ENCODE peak calls at places on chromosomes 5 and 9, in five cellular contexts. Z is ascending aorta, R is mesendoderm, D is breast epithelium, V is heart left ventricle. F is an unnamed sample.

GRCh38 chr9:98943682-98944129 is at the start of gene COL15A1:
- DNase-seq in Z (no peak), R (peak), D (no peak), V (no peak), F (no peak)

GRCh38 chr9:111294691-111295451 is 35.2 kb downstream of the OR2K2 start:
- DNase-seq in Z (no peak), R (no peak), D (no peak), V (no peak), F (no peak)

GRCh38 chr5:7805379-7805778 is 45.6 kb downstream of the CFAP90 start:
- DNase-seq in Z (no peak), R (peak), D (no peak), V (no peak), F (no peak)

GRCh38 chr9:125902224-125902623 is 155.1 kb downstream of the PBX3 start:
- DNase-seq in Z (no peak), R (no peak), D (no peak), V (no peak), F (no peak)

GRCh38 chr5:148740966-148741742 is 85.3 kb upstream of the ADRB2 start:
- DNase-seq in Z (no peak), R (peak), D (no peak), V (no peak), F (no peak)

GRCh38 chr5:135318924-135319323 is 80.1 kb downstream of the MACROH2A1 start:
- DNase-seq in Z (peak), R (no peak), D (no peak), V (no peak), F (no peak)

GRCh38 chr5:139636975-139637408 is 11.2 kb upstream of the CXXC5 start:
- DNase-seq in Z (no peak), R (no peak), D (no peak), V (no peak), F (no peak)

GRCh38 chr9:95060916-95061315 is 256.6 kb downstream of the FANCC start:
- DNase-seq in Z (no peak), R (no peak), D (no peak), V (no peak), F (no peak)

GRCh38 chr5:120545951-120546350 is 81.9 kb downstream of the PRR16 start:
- DNase-seq in Z (no peak), R (no peak), D (no peak), V (no peak), F (no peak)

GRCh38 chr5:73176250-73176649 is 3.3 kb downstream of the TMEM174 start:
- DNase-seq in Z (no peak), R (no peak), D (no peak), V (no peak), F (no peak)

GRCh38 chr9:80061096-80061495 is 489.3 kb downstream of the TLE4 start:
- DNase-seq in Z (no peak), R (no peak), D (no peak), V (no peak), F (no peak)

GRCh38 chr9:80062581-80062980 is 490.8 kb downstream of the TLE4 start:
- DNase-seq in Z (no peak), R (no peak), D (no peak), V (no peak), F (no peak)

GRCh38 chr9:80059979-80060378 is 488.2 kb downstream of the TLE4 start:
- DNase-seq in Z (no peak), R (no peak), D (no peak), V (no peak), F (no peak)

GRCh38 chr9:80059191-80059590 is 487.4 kb downstream of the TLE4 start:
- DNase-seq in Z (no peak), R (peak), D (no peak), V (no peak), F (no peak)

GRCh38 chr9:80061940-80062339 is 490.2 kb downstream of the TLE4 start:
- DNase-seq in Z (peak), R (peak), D (no peak), V (no peak), F (no peak)
- H3K27ac ChIP-seq in Z (peak), R (peak), D (no peak), V (peak), F (peak)

GRCh38 chr9:75148551-75148950 is 60.2 kb downstream of the OSTF1 start:
- DNase-seq in Z (no peak), R (no peak), D (no peak), V (no peak), F (no peak)

GRCh38 chr9:75152416-75152815 is 64.1 kb downstream of the OSTF1 start:
- DNase-seq in Z (no peak), R (no peak), D (no peak), V (no peak), F (no peak)

GRCh38 chr9:75147638-75148037 is 59.3 kb downstream of the OSTF1 start:
- DNase-seq in Z (no peak), R (no peak), D (no peak), V (no peak), F (no peak)

GRCh38 chr9:75150512-75150911 is 62.2 kb downstream of the OSTF1 start:
- DNase-seq in Z (no peak), R (no peak), D (no peak), V (no peak), F (no peak)

GRCh38 chr9:75149841-75150241 is 61.5 kb downstream of the OSTF1 start:
- DNase-seq in Z (no peak), R (no peak), D (no peak), V (no peak), F (no peak)
- H3K27ac ChIP-seq in Z (no peak), R (no peak), D (no peak), V (no peak), F (no peak)

GRCh38 chr9:77981332-77981731 is 50.3 kb downstream of the GNAQ start:
- DNase-seq in Z (no peak), R (no peak), D (no peak), V (no peak), F (no peak)

GRCh38 chr9:77980622-77981021 is 51.0 kb downstream of the GNAQ start:
- DNase-seq in Z (no peak), R (no peak), D (no peak), V (no peak), F (no peak)

GRCh38 chr9:77982985-77983662 is 48.5 kb downstream of the GNAQ start:
- DNase-seq in Z (no peak), R (peak), D (no peak), V (no peak), F (no peak)

GRCh38 chr9:77978086-77978781 is 53.4 kb downstream of the GNAQ start:
- DNase-seq in Z (no peak), R (no peak), D (no peak), V (no peak), F (no peak)

DNA sequence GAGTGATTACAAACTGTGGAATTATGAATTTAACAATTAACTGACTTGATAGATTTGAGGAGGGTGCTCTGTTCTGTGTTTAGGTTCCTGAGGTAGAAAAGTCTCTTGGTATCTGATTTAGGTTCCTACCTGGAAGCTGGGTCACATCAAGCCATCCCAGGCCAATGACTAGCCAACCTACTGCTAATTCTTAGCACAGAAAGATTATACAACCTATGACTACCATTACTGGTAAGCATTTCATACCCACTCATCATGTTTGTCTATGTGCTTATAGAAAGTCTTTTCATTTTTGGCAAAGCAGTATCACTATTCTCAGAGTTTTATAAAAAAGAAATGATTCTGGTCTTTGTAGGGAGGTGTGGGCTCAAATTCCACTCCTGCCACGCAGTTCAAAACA is 49.7 kb downstream of the GNAQ start:
- DNase-seq in Z (no peak), R (no peak), D (no peak), V (no peak), F (no peak)
- H3K27ac ChIP-seq in Z (no peak), R (no peak), D (no peak), V (no peak), F (peak)

GRCh38 chr5:59685131-59685530 is 208.4 kb downstream of the PDE4D start:
- DNase-seq in Z (no peak), R (no peak), D (no peak), V (no peak), F (no peak)
- H3K27ac ChIP-seq in Z (no peak), R (no peak), D (no peak), V (peak), F (no peak)

GRCh38 chr9:129836342-129837007 is 1.2 kb downstream of the USP20 start:
- DNase-seq in Z (no peak), R (no peak), D (no peak), V (no peak), F (no peak)

GRCh38 chr9:129832957-129833356 is 2.1 kb downstream of the C9orf78 start:
- DNase-seq in Z (no peak), R (no peak), D (no peak), V (no peak), F (no peak)

GRCh38 chr9:129834489-129835127 is 467 bp downstream of the C9orf78 start:
- DNase-seq in Z (no peak), R (no peak), D (no peak), V (no peak), F (no peak)

GRCh38 chr9:129835128-129835859 is at the start of the genes C9orf78 and USP20:
- DNase-seq in Z (peak), R (peak), D (peak), V (peak), F (peak)

GRCh38 chr9:129835860-129836223 is 584 bp downstream of the USP20 start:
- DNase-seq in Z (no peak), R (no peak), D (no peak), V (no peak), F (no peak)
- H3K27ac ChIP-seq in Z (peak), R (peak), D (peak), V (peak), F (no peak)

GRCh38 chr9:83166369-83166768 is 103.4 kb upstream of the RASEF start:
- DNase-seq in Z (no peak), R (no peak), D (peak), V (no peak), F (no peak)
- H3K27ac ChIP-seq in Z (no peak), R (no peak), D (peak), V (no peak), F (no peak)

DNA sequence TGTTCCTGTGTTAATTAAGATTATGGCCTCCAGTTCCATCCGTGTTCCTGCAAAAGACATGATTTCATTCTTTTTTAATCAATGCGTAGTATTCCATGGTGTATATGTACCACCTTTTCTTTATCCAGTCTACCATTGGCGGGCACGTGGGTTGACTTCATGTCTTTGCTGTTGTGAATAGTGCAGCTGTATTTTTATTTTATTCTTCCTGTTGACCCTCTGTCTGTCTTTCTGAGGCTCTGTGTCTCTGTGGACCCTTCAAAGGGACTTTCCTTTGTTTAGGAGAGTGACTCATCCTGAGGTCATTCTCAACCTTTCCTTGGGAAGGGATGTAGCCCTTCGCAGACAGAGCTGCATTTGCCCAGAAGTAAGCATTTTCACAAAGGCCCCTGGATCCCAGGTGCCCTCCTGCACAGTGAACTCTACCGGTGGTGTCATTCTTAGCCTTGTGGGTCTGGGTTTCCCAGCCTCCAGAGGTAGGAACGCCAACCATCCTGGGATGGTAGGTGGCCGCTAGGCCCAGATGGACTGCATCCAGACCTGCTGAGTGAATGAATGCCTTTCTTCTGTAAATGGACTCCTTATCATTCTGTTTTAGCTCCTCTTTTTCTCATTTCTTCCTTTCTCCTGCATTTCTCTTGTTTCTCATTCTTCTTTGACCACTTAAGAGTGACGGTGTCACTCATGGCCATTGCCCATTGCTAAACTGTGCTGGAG is 22.4 kb downstream of the TRIO start:
- DNase-seq in Z (no peak), R (peak), D (no peak), V (no peak), F (no peak)
- H3K27ac ChIP-seq in Z (no peak), R (no peak), D (no peak), V (no peak), F (no peak)

GRCh38 chr5:75623846-75624245 is 12.6 kb downstream of the ANKDD1B start:
- DNase-seq in Z (no peak), R (no peak), D (no peak), V (no peak), F (no peak)
- H3K27ac ChIP-seq in Z (no peak), R (no peak), D (no peak), V (no peak), F (no peak)